ENCODE peak calls at places on chromosome 5, in six cellular contexts. One of them, this sample, is unnamed.

GRCh38 chr5:51882647-51883046 is 499.4 kb downstream of the ISL1 start:
- DNase-seq in psoas muscle: no peak
- DNase-seq in substantia nigra: no peak
- DNase-seq in right cardiac atrium: no peak
- DNase-seq in foreskin keratinocyte: no peak
- DNase-seq in CD8-positive, alpha-beta T cell: no peak
- DNase-seq in this sample: no peak

GRCh38 chr5:126508962-126509279 is 85.7 kb downstream of the GRAMD2B start:
- DNase-seq in psoas muscle: no peak
- DNase-seq in substantia nigra: no peak
- DNase-seq in right cardiac atrium: no peak
- DNase-seq in foreskin keratinocyte: no peak
- DNase-seq in CD8-positive, alpha-beta T cell: no peak
- DNase-seq in this sample: no peak

GRCh38 chr5:14908195-14908594 is 36.6 kb upstream of the ANKH start:
- DNase-seq in psoas muscle: no peak
- DNase-seq in substantia nigra: no peak
- DNase-seq in right cardiac atrium: no peak
- DNase-seq in foreskin keratinocyte: peak
- DNase-seq in CD8-positive, alpha-beta T cell: no peak
- DNase-seq in this sample: no peak

GRCh38 chr5:119411291-119411934 is 40.9 kb upstream of the HSD17B4 start:
- DNase-seq in psoas muscle: no peak
- DNase-seq in substantia nigra: no peak
- DNase-seq in right cardiac atrium: no peak
- DNase-seq in foreskin keratinocyte: peak
- DNase-seq in CD8-positive, alpha-beta T cell: no peak
- DNase-seq in this sample: no peak

GRCh38 chr5:16894236-16895057 is 41.6 kb downstream of the MYO10 start:
- DNase-seq in psoas muscle: no peak
- DNase-seq in substantia nigra: no peak
- DNase-seq in right cardiac atrium: no peak
- DNase-seq in foreskin keratinocyte: peak
- DNase-seq in CD8-positive, alpha-beta T cell: no peak
- DNase-seq in this sample: no peak

GRCh38 chr5:174617285-174617684 is 107.1 kb upstream of the MSX2 start:
- DNase-seq in psoas muscle: no peak
- DNase-seq in substantia nigra: no peak
- DNase-seq in right cardiac atrium: no peak
- DNase-seq in foreskin keratinocyte: no peak
- DNase-seq in CD8-positive, alpha-beta T cell: no peak
- DNase-seq in this sample: no peak

GRCh38 chr5:173394701-173395100 is 66.5 kb upstream of the STC2 start:
- DNase-seq in psoas muscle: no peak
- DNase-seq in substantia nigra: no peak
- DNase-seq in right cardiac atrium: no peak
- DNase-seq in foreskin keratinocyte: no peak
- DNase-seq in CD8-positive, alpha-beta T cell: no peak
- DNase-seq in this sample: no peak

GRCh38 chr5:35811108-35811741 is 45.5 kb upstream of the IL7R start:
- DNase-seq in psoas muscle: no peak
- DNase-seq in substantia nigra: no peak
- DNase-seq in right cardiac atrium: no peak
- DNase-seq in foreskin keratinocyte: no peak
- DNase-seq in CD8-positive, alpha-beta T cell: no peak
- DNase-seq in this sample: no peak

GRCh38 chr5:31492824-31493223 is 39.1 kb downstream of the DROSHA start:
- DNase-seq in psoas muscle: no peak
- DNase-seq in substantia nigra: no peak
- DNase-seq in right cardiac atrium: no peak
- DNase-seq in foreskin keratinocyte: no peak
- DNase-seq in CD8-positive, alpha-beta T cell: no peak
- DNase-seq in this sample: no peak

GRCh38 chr5:111774525-111774924 is 17.5 kb upstream of the NREP start:
- DNase-seq in psoas muscle: no peak
- DNase-seq in substantia nigra: peak
- DNase-seq in right cardiac atrium: peak
- DNase-seq in foreskin keratinocyte: no peak
- DNase-seq in CD8-positive, alpha-beta T cell: no peak
- DNase-seq in this sample: no peak

GRCh38 chr5:77311217-77311571 is 100.7 kb downstream of the PDE8B start:
- DNase-seq in psoas muscle: no peak
- DNase-seq in substantia nigra: no peak
- DNase-seq in right cardiac atrium: no peak
- DNase-seq in foreskin keratinocyte: no peak
- DNase-seq in CD8-positive, alpha-beta T cell: no peak
- DNase-seq in this sample: no peak

GRCh38 chr5:159033351-159033657 is 66.4 kb downstream of the EBF1 start:
- DNase-seq in psoas muscle: no peak
- DNase-seq in substantia nigra: no peak
- DNase-seq in right cardiac atrium: no peak
- DNase-seq in foreskin keratinocyte: no peak
- DNase-seq in CD8-positive, alpha-beta T cell: no peak
- DNase-seq in this sample: no peak

GRCh38 chr5:178113841-178114324 is 551 bp downstream of the N4BP3 start:
- DNase-seq in psoas muscle: no peak
- DNase-seq in substantia nigra: no peak
- DNase-seq in right cardiac atrium: no peak
- DNase-seq in foreskin keratinocyte: no peak
- DNase-seq in CD8-positive, alpha-beta T cell: no peak
- DNase-seq in this sample: no peak

GRCh38 chr5:179259731-179260323 is 85.4 kb downstream of the ADAMTS2 start:
- DNase-seq in psoas muscle: no peak
- DNase-seq in substantia nigra: no peak
- DNase-seq in right cardiac atrium: peak
- DNase-seq in foreskin keratinocyte: no peak
- DNase-seq in CD8-positive, alpha-beta T cell: no peak
- DNase-seq in this sample: no peak

GRCh38 chr5:133348406-133348805 is 263.9 kb downstream of the FSTL4 start:
- DNase-seq in psoas muscle: no peak
- DNase-seq in substantia nigra: no peak
- DNase-seq in right cardiac atrium: no peak
- DNase-seq in foreskin keratinocyte: no peak
- DNase-seq in CD8-positive, alpha-beta T cell: no peak
- DNase-seq in this sample: no peak
- H3K27ac ChIP-seq in psoas muscle: no peak
- H3K27ac ChIP-seq in substantia nigra: no peak
- H3K27ac ChIP-seq in right cardiac atrium: no peak
- H3K27ac ChIP-seq in foreskin keratinocyte: no peak
- H3K27ac ChIP-seq in CD8-positive, alpha-beta T cell: no peak
- H3K27ac ChIP-seq in this sample: no peak

GRCh38 chr5:131164161-131164930 is 710 bp downstream of the HINT1 start:
- DNase-seq in psoas muscle: peak
- DNase-seq in substantia nigra: peak
- DNase-seq in right cardiac atrium: peak
- DNase-seq in foreskin keratinocyte: peak
- DNase-seq in CD8-positive, alpha-beta T cell: peak
- DNase-seq in this sample: peak

GRCh38 chr5:131156385-131156784 is 8.7 kb downstream of the HINT1 start:
- DNase-seq in psoas muscle: no peak
- DNase-seq in substantia nigra: no peak
- DNase-seq in right cardiac atrium: no peak
- DNase-seq in foreskin keratinocyte: no peak
- DNase-seq in CD8-positive, alpha-beta T cell: no peak
- DNase-seq in this sample: no peak

GRCh38 chr5:131163315-131164119 is 1.5 kb downstream of the HINT1 start:
- DNase-seq in psoas muscle: no peak
- DNase-seq in substantia nigra: no peak
- DNase-seq in right cardiac atrium: no peak
- DNase-seq in foreskin keratinocyte: no peak
- DNase-seq in CD8-positive, alpha-beta T cell: no peak
- DNase-seq in this sample: no peak

GRCh38 chr5:131156971-131157370 is 8.1 kb downstream of the HINT1 start:
- DNase-seq in psoas muscle: no peak
- DNase-seq in substantia nigra: no peak
- DNase-seq in right cardiac atrium: no peak
- DNase-seq in foreskin keratinocyte: no peak
- DNase-seq in CD8-positive, alpha-beta T cell: no peak
- DNase-seq in this sample: no peak

DNA sequence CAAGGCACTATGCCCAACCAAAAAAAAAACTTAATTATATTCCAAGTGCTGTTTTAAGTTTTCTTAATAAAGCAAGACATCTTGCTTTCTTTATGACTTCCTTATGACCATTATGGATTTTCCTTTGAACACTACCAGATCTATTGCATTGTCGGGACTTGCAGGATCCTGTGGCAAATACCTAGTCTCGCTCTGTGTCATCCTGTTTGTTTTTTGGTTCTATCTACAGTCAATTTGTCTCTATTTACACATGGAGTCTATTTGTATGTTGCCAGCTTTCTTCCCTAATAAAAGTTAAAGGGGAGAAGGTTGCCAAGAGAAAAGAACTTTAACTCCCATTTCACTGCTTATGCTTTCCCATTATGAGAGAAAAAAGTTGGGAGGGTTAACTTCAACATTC is 4.9 kb downstream of the HINT1 start:
- DNase-seq in psoas muscle: no peak
- DNase-seq in substantia nigra: no peak
- DNase-seq in right cardiac atrium: no peak
- DNase-seq in foreskin keratinocyte: no peak
- DNase-seq in CD8-positive, alpha-beta T cell: no peak
- DNase-seq in this sample: no peak
- H3K27ac ChIP-seq in psoas muscle: no peak
- H3K27ac ChIP-seq in substantia nigra: no peak
- H3K27ac ChIP-seq in right cardiac atrium: no peak
- H3K27ac ChIP-seq in foreskin keratinocyte: no peak
- H3K27ac ChIP-seq in CD8-positive, alpha-beta T cell: no peak
- H3K27ac ChIP-seq in this sample: no peak

GRCh38 chr5:62587737-62588136 is 9.1 kb downstream of the LRRC70 start:
- DNase-seq in psoas muscle: no peak
- DNase-seq in substantia nigra: no peak
- DNase-seq in right cardiac atrium: no peak
- DNase-seq in foreskin keratinocyte: no peak
- DNase-seq in CD8-positive, alpha-beta T cell: no peak
- DNase-seq in this sample: no peak

GRCh38 chr5:62585306-62585705 is 6.7 kb downstream of the LRRC70 start:
- DNase-seq in psoas muscle: no peak
- DNase-seq in substantia nigra: no peak
- DNase-seq in right cardiac atrium: no peak
- DNase-seq in foreskin keratinocyte: no peak
- DNase-seq in CD8-positive, alpha-beta T cell: no peak
- DNase-seq in this sample: no peak

GRCh38 chr5:62585751-62586150 is 7.1 kb downstream of the LRRC70 start:
- DNase-seq in psoas muscle: no peak
- DNase-seq in substantia nigra: no peak
- DNase-seq in right cardiac atrium: no peak
- DNase-seq in foreskin keratinocyte: no peak
- DNase-seq in CD8-positive, alpha-beta T cell: no peak
- DNase-seq in this sample: no peak

GRCh38 chr5:62582198-62582597 is 3.6 kb downstream of the LRRC70 start:
- DNase-seq in psoas muscle: no peak
- DNase-seq in substantia nigra: no peak
- DNase-seq in right cardiac atrium: no peak
- DNase-seq in foreskin keratinocyte: no peak
- DNase-seq in CD8-positive, alpha-beta T cell: no peak
- DNase-seq in this sample: no peak

GRCh38 chr5:62584395-62584794 is 5.8 kb downstream of the LRRC70 start:
- DNase-seq in psoas muscle: no peak
- DNase-seq in substantia nigra: no peak
- DNase-seq in right cardiac atrium: no peak
- DNase-seq in foreskin keratinocyte: no peak
- DNase-seq in CD8-positive, alpha-beta T cell: no peak
- DNase-seq in this sample: no peak
- H3K27ac ChIP-seq in psoas muscle: no peak
- H3K27ac ChIP-seq in substantia nigra: no peak
- H3K27ac ChIP-seq in right cardiac atrium: no peak
- H3K27ac ChIP-seq in foreskin keratinocyte: no peak
- H3K27ac ChIP-seq in CD8-positive, alpha-beta T cell: no peak
- H3K27ac ChIP-seq in this sample: no peak

GRCh38 chr5:72234898-72235297 is 85.1 kb downstream of the MRPS27 start:
- DNase-seq in psoas muscle: no peak
- DNase-seq in substantia nigra: no peak
- DNase-seq in right cardiac atrium: no peak
- DNase-seq in foreskin keratinocyte: no peak
- DNase-seq in CD8-positive, alpha-beta T cell: no peak
- DNase-seq in this sample: no peak

GRCh38 chr5:72231989-72232703 is 87.9 kb downstream of the MRPS27 start:
- DNase-seq in psoas muscle: no peak
- DNase-seq in substantia nigra: no peak
- DNase-seq in right cardiac atrium: no peak
- DNase-seq in foreskin keratinocyte: peak
- DNase-seq in CD8-positive, alpha-beta T cell: no peak
- DNase-seq in this sample: no peak

GRCh38 chr5:72232838-72233237 is 87.2 kb downstream of the MRPS27 start:
- DNase-seq in psoas muscle: no peak
- DNase-seq in substantia nigra: no peak
- DNase-seq in right cardiac atrium: no peak
- DNase-seq in foreskin keratinocyte: no peak
- DNase-seq in CD8-positive, alpha-beta T cell: no peak
- DNase-seq in this sample: no peak

GRCh38 chr5:72234265-72234700 is 85.8 kb downstream of the MRPS27 start:
- DNase-seq in psoas muscle: no peak
- DNase-seq in substantia nigra: no peak
- DNase-seq in right cardiac atrium: no peak
- DNase-seq in foreskin keratinocyte: peak
- DNase-seq in CD8-positive, alpha-beta T cell: no peak
- DNase-seq in this sample: no peak

GRCh38 chr5:72233835-72234234 is 86.2 kb downstream of the MRPS27 start:
- DNase-seq in psoas muscle: no peak
- DNase-seq in substantia nigra: no peak
- DNase-seq in right cardiac atrium: no peak
- DNase-seq in foreskin keratinocyte: no peak
- DNase-seq in CD8-positive, alpha-beta T cell: no peak
- DNase-seq in this sample: no peak
- H3K27ac ChIP-seq in psoas muscle: peak
- H3K27ac ChIP-seq in substantia nigra: no peak
- H3K27ac ChIP-seq in right cardiac atrium: no peak
- H3K27ac ChIP-seq in foreskin keratinocyte: no peak
- H3K27ac ChIP-seq in CD8-positive, alpha-beta T cell: no peak
- H3K27ac ChIP-seq in this sample: no peak

GRCh38 chr5:143147918-143148317 is 255.6 kb downstream of the NR3C1 start:
- DNase-seq in psoas muscle: no peak
- DNase-seq in substantia nigra: no peak
- DNase-seq in right cardiac atrium: no peak
- DNase-seq in foreskin keratinocyte: no peak
- DNase-seq in CD8-positive, alpha-beta T cell: no peak
- DNase-seq in this sample: no peak

GRCh38 chr5:143147382-143147781 is 256.1 kb downstream of the NR3C1 start:
- DNase-seq in psoas muscle: no peak
- DNase-seq in substantia nigra: no peak
- DNase-seq in right cardiac atrium: no peak
- DNase-seq in foreskin keratinocyte: no peak
- DNase-seq in CD8-positive, alpha-beta T cell: no peak
- DNase-seq in this sample: no peak

GRCh38 chr5:143151056-143151455 is 252.4 kb downstream of the NR3C1 start:
- DNase-seq in psoas muscle: no peak
- DNase-seq in substantia nigra: no peak
- DNase-seq in right cardiac atrium: no peak
- DNase-seq in foreskin keratinocyte: no peak
- DNase-seq in CD8-positive, alpha-beta T cell: no peak
- DNase-seq in this sample: no peak

GRCh38 chr5:143148461-143149170 is 254.9 kb downstream of the NR3C1 start:
- DNase-seq in psoas muscle: peak
- DNase-seq in substantia nigra: no peak
- DNase-seq in right cardiac atrium: no peak
- DNase-seq in foreskin keratinocyte: no peak
- DNase-seq in CD8-positive, alpha-beta T cell: no peak
- DNase-seq in this sample: no peak

GRCh38 chr5:143149759-143150158 is 253.7 kb downstream of the NR3C1 start:
- DNase-seq in psoas muscle: no peak
- DNase-seq in substantia nigra: no peak
- DNase-seq in right cardiac atrium: no peak
- DNase-seq in foreskin keratinocyte: no peak
- DNase-seq in CD8-positive, alpha-beta T cell: no peak
- DNase-seq in this sample: no peak
- H3K27ac ChIP-seq in psoas muscle: no peak
- H3K27ac ChIP-seq in substantia nigra: no peak
- H3K27ac ChIP-seq in right cardiac atrium: no peak
- H3K27ac ChIP-seq in foreskin keratinocyte: no peak
- H3K27ac ChIP-seq in CD8-positive, alpha-beta T cell: no peak
- H3K27ac ChIP-seq in this sample: no peak

This sample was measured in caudate nucleus.